ENCODE peak calls at places on chromosomes 16 and 17, in nine cellular contexts. V, M, S, K, J, Z, C, H and F are unnamed samples.

GRCh38 chr17:4199818-4200402 is 56.9 kb downstream of the CYB5D2 start:
- DNase-seq in V (no peak), M (no peak), S (peak), K (peak), J (no peak), Z (peak), C (peak), H (peak), F (no peak)

GRCh38 chr16:56936950-56937349 is 5.0 kb downstream of the HERPUD1 start:
- DNase-seq in V (no peak), M (no peak), S (no peak), K (no peak), J (no peak), Z (no peak), C (no peak), H (no peak), F (no peak)

GRCh38 chr17:41785876-41786226 is 660 bp downstream of the JUP start:
- DNase-seq in V (peak), M (peak), S (peak), K (peak), J (no peak), Z (peak), C (peak), H (peak), F (no peak)

GRCh38 chr16:8173111-8173644 is 417.1 kb downstream of the TMEM114 start:
- DNase-seq in V (peak), M (peak), S (peak), K (peak), J (peak), Z (peak), C (peak), H (peak), F (peak)

GRCh38 chr17:67489273-67489672 is 112.2 kb downstream of the PITPNC1 start:
- DNase-seq in V (no peak), M (no peak), S (no peak), K (no peak), J (no peak), Z (no peak), C (peak), H (no peak), F (no peak)

GRCh38 chr17:39144414-39144813 is 7.0 kb downstream of the PLXDC1 start:
- DNase-seq in V (peak), M (peak), S (peak), K (peak), J (peak), Z (no peak), C (no peak), H (peak), F (no peak)

GRCh38 chr17:61128671-61129115 is 270.9 kb upstream of the TBX2 start:
- DNase-seq in V (no peak), M (peak), S (no peak), K (no peak), J (no peak), Z (peak), C (no peak), H (no peak), F (peak)

GRCh38 chr17:33112763-33113162 is 121.1 kb downstream of the SPACA3 start:
- DNase-seq in V (peak), M (no peak), S (peak), K (no peak), J (no peak), Z (no peak), C (no peak), H (peak), F (no peak)

GRCh38 chr17:36755586-36755985 is 154.2 kb downstream of the MRM1 start:
- DNase-seq in V (no peak), M (no peak), S (peak), K (no peak), J (no peak), Z (peak), C (peak), H (peak), F (no peak)

GRCh38 chr16:87101903-87102302 is 215.3 kb downstream of the C16orf95 start:
- DNase-seq in V (peak), M (no peak), S (no peak), K (peak), J (no peak), Z (no peak), C (no peak), H (peak), F (peak)

GRCh38 chr16:88865310-88865709 is 1.1 kb downstream of the PABPN1L start:
- DNase-seq in V (no peak), M (no peak), S (no peak), K (no peak), J (no peak), Z (no peak), C (no peak), H (no peak), F (no peak)

GRCh38 chr17:44358066-44358465 is 5.6 kb downstream of the FAM171A2 start:
- DNase-seq in V (no peak), M (no peak), S (no peak), K (no peak), J (no peak), Z (no peak), C (no peak), H (no peak), F (no peak)

GRCh38 chr17:59754547-59754946 is 47.1 kb downstream of the VMP1 start:
- DNase-seq in V (peak), M (no peak), S (peak), K (no peak), J (no peak), Z (no peak), C (no peak), H (peak), F (peak)

GRCh38 chr16:15701975-15702970 is 52.2 kb downstream of the NDE1 start:
- DNase-seq in V (peak), M (no peak), S (no peak), K (no peak), J (no peak), Z (no peak), C (no peak), H (no peak), F (peak)

GRCh38 chr17:79799174-79799537 is 2.3 kb upstream of the CBX8 start:
- DNase-seq in V (no peak), M (no peak), S (no peak), K (no peak), J (no peak), Z (no peak), C (peak), H (no peak), F (no peak)

GRCh38 chr17:67594115-67594878 is 123.4 kb upstream of the NOL11 start:
- DNase-seq in V (no peak), M (no peak), S (no peak), K (peak), J (no peak), Z (peak), C (peak), H (no peak), F (no peak)

GRCh38 chr17:81158688-81159590 is 6.4 kb upstream of the PVALEF start:
- DNase-seq in V (no peak), M (no peak), S (no peak), K (no peak), J (no peak), Z (no peak), C (no peak), H (no peak), F (no peak)

GRCh38 chr17:44360826-44361225 is 2.8 kb downstream of the FAM171A2 start:
- DNase-seq in V (peak), M (no peak), S (no peak), K (no peak), J (no peak), Z (no peak), C (no peak), H (no peak), F (peak)

GRCh38 chr17:35684046-35684802 is 47.2 kb upstream of the RASL10B start:
- DNase-seq in V (peak), M (no peak), S (peak), K (no peak), J (no peak), Z (no peak), C (peak), H (peak), F (peak)

GRCh38 chr16:18932243-18932997 is 6.2 kb upstream of the SMG1 start:
- DNase-seq in V (peak), M (no peak), S (peak), K (no peak), J (no peak), Z (no peak), C (peak), H (peak), F (peak)
- H3K27ac ChIP-seq in V (no peak), M (peak), S (no peak), K (peak), J (peak), Z (no peak), C (no peak), H (no peak), F (no peak)

DNA sequence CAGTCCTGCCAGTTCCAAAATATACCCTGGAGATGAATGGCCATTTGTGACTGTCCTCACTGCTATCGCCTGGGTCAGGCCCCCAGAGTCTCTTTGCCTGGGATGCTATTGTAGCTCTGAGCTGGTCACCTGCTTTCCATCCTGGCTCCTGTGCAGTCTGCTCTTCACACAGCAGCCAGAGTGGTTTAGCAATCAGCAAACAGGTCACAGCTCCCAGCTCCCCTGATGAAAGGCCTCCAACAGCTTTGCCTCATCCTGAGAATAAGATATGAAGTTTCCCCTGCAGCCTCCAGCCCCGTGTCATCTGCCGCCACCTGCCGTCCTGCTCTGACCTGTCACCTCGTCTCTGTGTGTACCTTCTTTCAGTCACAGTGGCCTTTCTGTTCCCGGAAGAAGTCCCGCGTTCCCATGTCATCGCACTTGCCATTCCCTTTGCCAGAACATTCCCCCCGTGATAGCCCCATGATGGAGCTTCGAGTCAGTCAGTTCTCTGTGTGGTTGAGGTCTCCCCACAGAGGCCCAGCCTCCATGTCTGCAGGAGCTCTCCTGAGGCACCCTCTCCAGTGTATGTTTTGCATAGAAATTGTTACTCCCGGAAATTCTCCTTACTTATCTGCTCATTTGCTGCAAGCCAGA is 281.5 kb downstream of the SNX29 start:
- DNase-seq in V (no peak), M (no peak), S (no peak), K (peak), J (no peak), Z (no peak), C (peak), H (peak), F (no peak)
- TF ChIP-seq CTCF in V (no peak), M (peak), S (no peak), K (no peak), J (peak), Z (no peak), C (peak), H (peak), F (no peak)

GRCh38 chr16:31181102-31181830 is 1.3 kb downstream of the FUS start:
- DNase-seq in V (peak), M (peak), S (peak), K (no peak), J (peak), Z (peak), C (no peak), H (peak), F (no peak)
- H3K27ac ChIP-seq in V (peak), M (peak), S (peak), K (peak), J (peak), Z (peak), C (peak), H (no peak), F (peak)

GRCh38 chr17:50359998-50360461 is 13.0 kb downstream of the MRPL27 start:
- DNase-seq in V (no peak), M (no peak), S (no peak), K (no peak), J (no peak), Z (no peak), C (peak), H (no peak), F (no peak)
- TF ChIP-seq CTCF in V (no peak), M (no peak), S (no peak), K (no peak), J (no peak), Z (no peak), C (no peak), H (no peak), F (no peak)

GRCh38 chr17:75764417-75764710 is 628 bp downstream of the GALK1 start:
- DNase-seq in V (no peak), M (no peak), S (no peak), K (no peak), J (peak), Z (no peak), C (no peak), H (no peak), F (no peak)
- H3K27ac ChIP-seq in V (peak), M (peak), S (peak), K (peak), J (peak), Z (peak), C (no peak), H (peak), F (no peak)

GRCh38 chr16:27195941-27196595 is 7.3 kb upstream of the KDM8 start:
- DNase-seq in V (no peak), M (no peak), S (no peak), K (no peak), J (no peak), Z (no peak), C (no peak), H (no peak), F (no peak)

GRCh38 chr16:27190316-27190871 is 12.9 kb upstream of the KDM8 start:
- DNase-seq in V (no peak), M (no peak), S (no peak), K (no peak), J (no peak), Z (no peak), C (no peak), H (no peak), F (no peak)

GRCh38 chr16:27191352-27191924 is 11.9 kb upstream of the KDM8 start:
- DNase-seq in V (no peak), M (no peak), S (no peak), K (no peak), J (no peak), Z (no peak), C (no peak), H (no peak), F (no peak)

GRCh38 chr16:27195068-27195741 is 8.1 kb upstream of the KDM8 start:
- DNase-seq in V (peak), M (no peak), S (peak), K (no peak), J (no peak), Z (no peak), C (peak), H (no peak), F (no peak)

DNA sequence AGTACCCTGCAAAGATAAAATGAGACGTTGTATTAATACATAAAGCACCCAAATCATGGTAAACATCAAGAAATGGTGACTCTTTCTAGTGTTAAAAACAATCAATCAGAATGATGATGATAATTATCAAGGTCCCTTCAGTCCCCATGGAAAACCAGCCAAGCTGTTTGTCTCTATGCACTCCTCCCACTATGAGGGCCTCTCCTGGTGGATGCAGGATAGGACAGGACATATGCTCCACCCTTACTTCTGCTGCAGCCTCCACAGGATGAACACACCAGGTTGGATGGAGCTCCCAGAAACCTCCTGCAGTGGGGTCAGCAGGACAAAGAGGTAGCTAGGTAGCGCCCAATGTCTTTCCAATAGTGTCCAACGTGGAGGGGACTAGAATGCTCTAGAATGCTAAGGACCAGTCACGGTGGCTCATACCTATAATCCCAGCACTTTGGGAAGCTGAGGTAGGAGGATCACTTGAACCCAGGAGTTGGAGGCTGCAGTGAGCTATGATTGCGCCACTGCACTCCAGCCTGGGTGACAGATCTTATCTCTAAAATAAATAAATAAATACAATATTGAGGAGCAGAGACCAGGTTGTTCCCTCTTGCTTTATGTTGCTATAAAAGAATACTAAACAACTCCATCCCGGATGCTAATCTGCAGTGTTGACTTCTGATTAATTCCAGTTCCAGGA is 9.9 kb upstream of the KDM8 start:
- DNase-seq in V (no peak), M (no peak), S (no peak), K (no peak), J (no peak), Z (no peak), C (no peak), H (no peak), F (no peak)
- TF ChIP-seq CTCF in V (peak), M (no peak), S (no peak), K (no peak), J (no peak), Z (no peak), C (peak), H (peak), F (peak)

DNA sequence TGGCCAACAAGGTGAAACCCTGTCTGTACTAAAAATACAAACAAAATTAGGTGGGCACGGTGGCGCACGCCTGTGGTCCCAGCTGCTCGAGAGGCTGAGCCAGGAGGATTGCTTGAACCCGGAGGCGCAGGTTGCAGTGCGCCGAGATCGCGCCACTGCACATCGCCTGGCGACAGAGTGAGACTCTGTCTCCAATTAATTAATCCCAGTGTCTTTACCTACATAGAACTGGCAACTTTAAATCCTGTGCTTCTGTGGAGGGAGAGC is 1.5 kb upstream of the ELOB start:
- DNase-seq in V (no peak), M (no peak), S (no peak), K (no peak), J (no peak), Z (no peak), C (no peak), H (no peak), F (no peak)
- H3K27ac ChIP-seq in V (no peak), M (peak), S (no peak), K (peak), J (no peak), Z (peak), C (no peak), H (peak), F (no peak)